ENCODE peak calls at places on chromosomes 11 and 22, in ten cellular contexts. Y is left ventricle myocardium inferior, T is AG09309, M is keratinocyte, H is fibroblast of lung, E is uterus, P is neural crest cell, N is fibroblast of mammary gland, I is neural progenitor cell, C is endothelial cell. Z is an unnamed sample.

GRCh38 chr11:69828276-69828970 is 9.2 kb upstream of the FGF3 start:
- DNase-seq in Y (no peak), T (no peak), M (no peak), H (no peak), E (no peak), P (no peak), N (no peak), I (peak), C (no peak), Z (peak)

GRCh38 chr11:1193326-1194230 is 29.3 kb upstream of the MUC5B start:
- DNase-seq in Y (peak), T (no peak), M (no peak), H (no peak), E (no peak), P (no peak), N (no peak), I (no peak), C (no peak), Z (peak)

GRCh38 chr22:40679964-40680818 is 907 bp downstream of the MCHR1 start:
- DNase-seq in Y (no peak), T (no peak), M (no peak), H (no peak), E (no peak), P (no peak), N (peak), I (peak), C (peak), Z (no peak)

GRCh38 chr22:23888615-23889401 is 5.4 kb upstream of the MIF start:
- DNase-seq in Y (no peak), T (no peak), M (no peak), H (peak), E (no peak), P (no peak), N (peak), I (peak), C (no peak), Z (no peak)

GRCh38 chr11:85813721-85814120 is 2.8 kb upstream of the SYTL2 start:
- DNase-seq in Y (no peak), T (no peak), M (no peak), H (no peak), E (no peak), P (no peak), N (no peak), I (no peak), C (no peak), Z (no peak)

GRCh38 chr11:113288286-113288863 is 26.0 kb upstream of the TTC12 start:
- DNase-seq in Y (no peak), T (no peak), M (no peak), H (no peak), E (no peak), P (no peak), N (no peak), I (no peak), C (no peak), Z (no peak)

GRCh38 chr11:59615132-59615636 is 390 bp downstream of the OSBP start:
- DNase-seq in Y (peak), T (no peak), M (no peak), H (peak), E (peak), P (peak), N (no peak), I (no peak), C (no peak), Z (no peak)

GRCh38 chr11:15638386-15638787 is 523.7 kb downstream of the INSC start:
- DNase-seq in Y (no peak), T (no peak), M (no peak), H (no peak), E (no peak), P (no peak), N (no peak), I (no peak), C (no peak), Z (no peak)

GRCh38 chr11:124762077-124762623 is at the start of gene ESAM:
- DNase-seq in Y (peak), T (no peak), M (no peak), H (no peak), E (no peak), P (no peak), N (no peak), I (peak), C (peak), Z (no peak)

GRCh38 chr11:65437436-65438227 is 15.0 kb downstream of the NEAT1 start:
- DNase-seq in Y (no peak), T (no peak), M (no peak), H (no peak), E (peak), P (no peak), N (peak), I (no peak), C (no peak), Z (no peak)

GRCh38 chr22:17057959-17058814 is 26.6 kb upstream of the IL17RA start:
- DNase-seq in Y (no peak), T (peak), M (no peak), H (peak), E (peak), P (peak), N (peak), I (peak), C (peak), Z (no peak)

GRCh38 chr11:73200256-73200655 is 17.8 kb upstream of the P2RY2 start:
- DNase-seq in Y (no peak), T (no peak), M (no peak), H (no peak), E (no peak), P (no peak), N (no peak), I (peak), C (no peak), Z (peak)

GRCh38 chr11:931385-931784 is 5.7 kb downstream of the AP2A2 start:
- DNase-seq in Y (no peak), T (no peak), M (no peak), H (no peak), E (no peak), P (no peak), N (no peak), I (no peak), C (no peak), Z (no peak)

GRCh38 chr11:119790476-119790875 is 61.5 kb upstream of the NECTIN1 start:
- DNase-seq in Y (no peak), T (no peak), M (no peak), H (no peak), E (no peak), P (no peak), N (no peak), I (no peak), C (no peak), Z (peak)

GRCh38 chr22:39144101-39144815 is 8.2 kb downstream of the CBX7 start:
- DNase-seq in Y (no peak), T (peak), M (no peak), H (peak), E (no peak), P (no peak), N (peak), I (peak), C (no peak), Z (peak)

GRCh38 chr22:41204066-41204465 is 1.0 kb upstream of the L3MBTL2 start:
- DNase-seq in Y (no peak), T (no peak), M (no peak), H (no peak), E (no peak), P (no peak), N (no peak), I (no peak), C (no peak), Z (no peak)

GRCh38 chr11:102776454-102776853 is 4.0 kb downstream of the MMP10 start:
- DNase-seq in Y (no peak), T (no peak), M (no peak), H (no peak), E (no peak), P (no peak), N (no peak), I (no peak), C (no peak), Z (no peak)

GRCh38 chr11:76086713-76087635 is 119.3 kb downstream of the WNT11 start:
- DNase-seq in Y (no peak), T (peak), M (no peak), H (peak), E (no peak), P (no peak), N (peak), I (no peak), C (no peak), Z (no peak)

GRCh38 chr11:72712168-72712721 is 38.0 kb upstream of the PDE2A start:
- DNase-seq in Y (peak), T (no peak), M (no peak), H (peak), E (no peak), P (no peak), N (peak), I (peak), C (no peak), Z (no peak)

GRCh38 chr11:125871391-125872137 is 15.9 kb upstream of the HYLS1 start:
- DNase-seq in Y (no peak), T (no peak), M (no peak), H (peak), E (no peak), P (peak), N (peak), I (peak), C (peak), Z (no peak)

GRCh38 chr22:44180706-44181032 is at the start of gene PARVG:
- DNase-seq in Y (no peak), T (no peak), M (no peak), H (no peak), E (no peak), P (no peak), N (no peak), I (no peak), C (no peak), Z (no peak)

GRCh38 chr11:106162190-106162589 is 84.7 kb downstream of the AASDHPPT start:
- DNase-seq in Y (no peak), T (no peak), M (no peak), H (no peak), E (no peak), P (no peak), N (no peak), I (no peak), C (no peak), Z (no peak)

GRCh38 chr11:3073029-3073435 is 15.8 kb upstream of the CARS1 start:
- DNase-seq in Y (no peak), T (peak), M (no peak), H (peak), E (no peak), P (no peak), N (peak), I (no peak), C (no peak), Z (no peak)

GRCh38 chr11:103676413-103676812 is 360.0 kb upstream of the DDI1 start:
- DNase-seq in Y (no peak), T (no peak), M (no peak), H (no peak), E (no peak), P (no peak), N (no peak), I (no peak), C (no peak), Z (no peak)

GRCh38 chr11:39177678-39178077 is 2281.8 kb downstream of the LRRC4C start:
- DNase-seq in Y (no peak), T (no peak), M (no peak), H (no peak), E (no peak), P (no peak), N (no peak), I (no peak), C (no peak), Z (no peak)

GRCh38 chr11:105070221-105070789 is 25.2 kb upstream of the CARD16 start:
- DNase-seq in Y (no peak), T (no peak), M (no peak), H (no peak), E (no peak), P (no peak), N (no peak), I (no peak), C (no peak), Z (no peak)

GRCh38 chr22:26642465-26643367 is 14.7 kb upstream of the MIAT start:
- DNase-seq in Y (peak), T (no peak), M (no peak), H (peak), E (no peak), P (no peak), N (no peak), I (peak), C (peak), Z (no peak)

GRCh38 chr22:41551882-41552582 is 7.8 kb upstream of the POLR3H start:
- DNase-seq in Y (no peak), T (no peak), M (no peak), H (no peak), E (no peak), P (no peak), N (no peak), I (no peak), C (no peak), Z (no peak)

GRCh38 chr11:120719348-120719747 is 207.8 kb downstream of the GRIK4 start:
- DNase-seq in Y (no peak), T (no peak), M (no peak), H (no peak), E (no peak), P (no peak), N (peak), I (no peak), C (no peak), Z (no peak)

GRCh38 chr11:103546236-103546635 is 437.0 kb downstream of the DYNC2H1 start:
- DNase-seq in Y (no peak), T (no peak), M (no peak), H (peak), E (no peak), P (no peak), N (peak), I (no peak), C (no peak), Z (no peak)

GRCh38 chr22:47781427-47782111 is 1019.1 kb downstream of the TBC1D22A start:
- DNase-seq in Y (no peak), T (no peak), M (no peak), H (no peak), E (no peak), P (no peak), N (no peak), I (no peak), C (no peak), Z (no peak)

GRCh38 chr11:64903291-64903833 is 13.6 kb downstream of the ATG2A start:
- DNase-seq in Y (no peak), T (no peak), M (no peak), H (no peak), E (no peak), P (no peak), N (no peak), I (no peak), C (no peak), Z (no peak)

GRCh38 chr22:26646158-26646557 is 11.2 kb upstream of the MIAT start:
- DNase-seq in Y (no peak), T (no peak), M (no peak), H (peak), E (no peak), P (no peak), N (peak), I (no peak), C (no peak), Z (no peak)

GRCh38 chr11:70468256-70469230 is 70.2 kb downstream of the CTTN start:
- DNase-seq in Y (no peak), T (no peak), M (no peak), H (no peak), E (no peak), P (no peak), N (no peak), I (no peak), C (no peak), Z (no peak)

GRCh38 chr11:31045335-31045734 is 324.2 kb downstream of the DCDC1 start:
- DNase-seq in Y (no peak), T (no peak), M (no peak), H (peak), E (no peak), P (no peak), N (peak), I (peak), C (no peak), Z (no peak)

GRCh38 chr22:45608763-45609180 is 62.9 kb upstream of the ATXN10 start:
- DNase-seq in Y (no peak), T (peak), M (peak), H (peak), E (no peak), P (no peak), N (peak), I (no peak), C (no peak), Z (no peak)

GRCh38 chr11:20337526-20338154 is 25.9 kb upstream of the HTATIP2 start:
- DNase-seq in Y (no peak), T (no peak), M (no peak), H (peak), E (no peak), P (peak), N (peak), I (peak), C (peak), Z (no peak)

GRCh38 chr11:36577859-36578258 is 10.1 kb downstream of the RAG1 start:
- DNase-seq in Y (no peak), T (peak), M (no peak), H (peak), E (no peak), P (no peak), N (no peak), I (no peak), C (no peak), Z (no peak)

GRCh38 chr11:31656051-31656450 is 146.5 kb downstream of the ELP4 start:
- DNase-seq in Y (no peak), T (no peak), M (no peak), H (peak), E (no peak), P (no peak), N (peak), I (no peak), C (no peak), Z (no peak)

GRCh38 chr11:7170431-7170830 is 81.3 kb upstream of the SYT9 start:
- DNase-seq in Y (no peak), T (no peak), M (no peak), H (no peak), E (no peak), P (no peak), N (no peak), I (no peak), C (no peak), Z (no peak)

GRCh38 chr11:117639601-117640000 is 157.4 kb downstream of the DSCAML1 start:
- DNase-seq in Y (no peak), T (no peak), M (no peak), H (no peak), E (no peak), P (no peak), N (no peak), I (no peak), C (no peak), Z (no peak)
- TF ChIP-seq CTCF in Y (no peak), T (no peak), M (no peak), H (no peak), E (no peak), P (no peak), N (no peak), I (no peak), C (no peak), Z (no peak)

DNA sequence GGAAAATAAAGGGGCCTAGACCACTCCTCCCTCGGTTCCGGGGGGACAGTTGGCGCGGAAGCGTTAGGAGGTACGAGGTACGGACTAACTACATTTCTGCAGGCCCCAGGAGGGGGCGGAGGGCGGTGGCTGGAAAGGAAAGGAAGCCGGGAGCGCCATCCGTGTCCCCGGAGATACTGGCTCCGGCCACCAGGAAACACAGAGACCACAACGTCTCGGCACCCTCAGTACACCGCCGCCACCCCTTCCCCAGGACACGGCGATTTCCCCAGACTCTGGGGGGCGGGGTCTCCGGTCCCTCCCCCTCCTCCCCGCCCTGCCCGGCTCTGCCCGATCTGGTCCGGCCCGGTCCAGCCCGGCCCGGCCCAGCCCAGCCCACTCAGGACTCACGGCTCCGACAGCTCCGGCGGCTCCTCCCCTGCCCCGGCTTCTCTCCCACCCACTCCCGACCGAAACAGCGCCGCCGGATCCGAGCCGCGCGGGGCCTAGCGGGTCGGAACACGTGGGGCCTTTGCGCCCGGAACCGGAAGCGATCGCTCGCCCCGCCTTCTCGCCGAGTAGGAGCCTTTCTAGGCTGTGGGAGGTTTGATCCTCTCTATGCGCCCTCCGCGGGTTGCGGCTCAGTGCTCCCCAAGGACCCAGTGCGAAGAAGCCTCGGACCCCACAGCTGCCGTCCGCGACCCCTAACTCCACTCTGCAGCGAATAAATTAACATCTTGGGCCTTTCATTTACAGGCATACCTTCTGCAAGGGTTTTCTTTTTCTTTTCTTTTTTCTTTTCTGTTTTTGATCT is at the start of gene ZNF202:
- DNase-seq in Y (peak), T (peak), M (peak), H (peak), E (peak), P (peak), N (peak), I (peak), C (peak), Z (peak)
- TF ChIP-seq CTCF in Y (peak), T (peak), M (peak), H (peak), E (no peak), P (peak), N (no peak), I (peak), C (no peak), Z (peak)

GRCh38 chr11:77589181-77589520 is 602 bp upstream of the AQP11 start:
- DNase-seq in Y (no peak), T (no peak), M (no peak), H (no peak), E (no peak), P (no peak), N (no peak), I (no peak), C (no peak), Z (no peak)
- TF ChIP-seq CTCF in Y (no peak), T (no peak), M (no peak), H (no peak), E (no peak), P (no peak), N (no peak), I (no peak), C (no peak), Z (no peak)

GRCh38 chr11:79393362-79394043 is 47.3 kb downstream of the TENM4 start:
- DNase-seq in Y (no peak), T (no peak), M (no peak), H (no peak), E (no peak), P (peak), N (no peak), I (peak), C (no peak), Z (no peak)
- TF ChIP-seq CTCF in Y (no peak), T (no peak), M (peak), H (no peak), E (no peak), P (peak), N (no peak), I (no peak), C (no peak), Z (no peak)

GRCh38 chr11:27716850-27717249 is 16.6 kb upstream of the BDNF start:
- DNase-seq in Y (no peak), T (peak), M (no peak), H (peak), E (no peak), P (no peak), N (peak), I (peak), C (no peak), Z (no peak)

GRCh38 chr11:27716216-27716615 is 16.0 kb upstream of the BDNF start:
- DNase-seq in Y (no peak), T (no peak), M (no peak), H (no peak), E (no peak), P (no peak), N (no peak), I (no peak), C (no peak), Z (no peak)

GRCh38 chr11:27717801-27718229 is 17.6 kb upstream of the BDNF start:
- DNase-seq in Y (no peak), T (no peak), M (no peak), H (peak), E (no peak), P (no peak), N (no peak), I (peak), C (no peak), Z (no peak)

GRCh38 chr11:27718346-27718852 is 18.1 kb upstream of the BDNF start:
- DNase-seq in Y (no peak), T (peak), M (no peak), H (peak), E (no peak), P (peak), N (peak), I (peak), C (peak), Z (no peak)

DNA sequence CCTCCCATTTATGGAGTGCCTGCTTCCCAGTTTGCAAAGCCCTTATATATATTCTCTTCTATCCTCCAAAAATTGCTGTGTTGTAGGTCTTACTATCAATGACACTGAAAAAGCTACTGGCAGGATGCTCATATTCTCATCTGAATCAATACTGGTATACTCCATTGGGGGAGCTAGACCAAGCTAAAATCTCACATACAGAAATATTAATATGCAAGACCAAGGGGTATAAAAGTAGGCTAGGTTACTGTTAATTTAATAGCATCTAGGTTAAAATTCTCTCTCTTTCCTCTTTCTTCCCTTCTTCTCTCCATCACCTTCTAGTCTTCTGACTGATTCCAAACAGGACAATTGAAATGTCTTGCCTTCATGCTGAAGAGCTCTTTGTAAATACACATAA is 17.1 kb upstream of the BDNF start:
- DNase-seq in Y (no peak), T (no peak), M (no peak), H (peak), E (no peak), P (no peak), N (peak), I (no peak), C (no peak), Z (no peak)
- TF ChIP-seq CTCF in Y (no peak), T (peak), M (no peak), H (peak), E (no peak), P (peak), N (peak), I (peak), C (peak), Z (peak)